ENCODE peak calls at places on chromosome 10, in four cellular contexts. H is SK-N-SH, V is WTC11, N is K562. L is an unnamed sample.

GRCh38 chr10:118842826-118843624 is 88.3 kb upstream of the CACUL1 start:
- DNase-seq in H (no peak), V (no peak), N (no peak), L (no peak)

GRCh38 chr10:36515313-36515712 is 610.1 kb upstream of the ANKRD30A start:
- DNase-seq in H (peak), V (no peak), N (no peak), L (no peak)

GRCh38 chr10:43125881-43126731 is 12.1 kb upstream of the CSGALNACT2 start:
- DNase-seq in H (no peak), V (no peak), N (no peak), L (no peak)

GRCh38 chr10:75208177-75208576 is 2.4 kb upstream of the VDAC2 start:
- DNase-seq in H (no peak), V (no peak), N (peak), L (no peak)

GRCh38 chr10:103042908-103043307 is 124.8 kb downstream of the CNNM2 start:
- DNase-seq in H (no peak), V (peak), N (no peak), L (no peak)

GRCh38 chr10:8224591-8224990 is 170.1 kb downstream of the GATA3 start:
- DNase-seq in H (no peak), V (no peak), N (no peak), L (no peak)

GRCh38 chr10:81081887-81082620 is 544.4 kb downstream of the SH2D4B start:
- DNase-seq in H (no peak), V (peak), N (peak), L (no peak)

GRCh38 chr10:115665549-115665948 is 572.4 kb downstream of the ATRNL1 start:
- DNase-seq in H (no peak), V (no peak), N (no peak), L (no peak)

GRCh38 chr10:124052561-124052960 is 40.8 kb downstream of the CHST15 start:
- DNase-seq in H (no peak), V (no peak), N (no peak), L (no peak)

GRCh38 chr10:30284860-30285594 is 64.1 kb downstream of the MTPAP start:
- DNase-seq in H (peak), V (no peak), N (no peak), L (peak)

GRCh38 chr10:86968994-86969355 is 693 bp downstream of the ADIRF start:
- DNase-seq in H (no peak), V (no peak), N (no peak), L (no peak)

GRCh38 chr10:77810446-77811335 is 115.9 kb downstream of the DLG5 start:
- DNase-seq in H (no peak), V (no peak), N (no peak), L (no peak)

GRCh38 chr10:62636825-62637248 is 167.7 kb upstream of the ADO start:
- DNase-seq in H (no peak), V (no peak), N (no peak), L (no peak)

GRCh38 chr10:114239117-114239993 is at the start of gene VWA2:
- DNase-seq in H (no peak), V (peak), N (no peak), L (no peak)

GRCh38 chr10:70967591-70968588 is 79.5 kb upstream of the PCBD1 start:
- DNase-seq in H (no peak), V (peak), N (peak), L (no peak)

GRCh38 chr10:113733635-113734034 is 17.8 kb upstream of the PLEKHS1 start:
- DNase-seq in H (no peak), V (no peak), N (no peak), L (no peak)

GRCh38 chr10:338176-339037 is 203.2 kb downstream of the ZMYND11 start:
- DNase-seq in H (no peak), V (no peak), N (no peak), L (no peak)

GRCh38 chr10:110503528-110504110 is 5.9 kb downstream of the DUSP5 start:
- DNase-seq in H (no peak), V (no peak), N (no peak), L (no peak)

GRCh38 chr10:76051007-76051936 is 619.8 kb downstream of the LRMDA start:
- DNase-seq in H (no peak), V (no peak), N (no peak), L (no peak)

GRCh38 chr10:79941146-79941545 is 7.8 kb downstream of the SFTPD start:
- DNase-seq in H (no peak), V (no peak), N (no peak), L (no peak)

GRCh38 chr10:101244321-101245050 is 15.2 kb upstream of the LBX1 start:
- DNase-seq in H (no peak), V (no peak), N (no peak), L (no peak)

GRCh38 chr10:132958886-132959295 is 16.5 kb upstream of the CFAP46 start:
- DNase-seq in H (peak), V (no peak), N (no peak), L (no peak)

GRCh38 chr10:59606551-59606961 is 103.1 kb downstream of the SLC16A9 start:
- DNase-seq in H (peak), V (no peak), N (no peak), L (no peak)

GRCh38 chr10:101624526-101625102 is 36.5 kb downstream of the DPCD start:
- DNase-seq in H (no peak), V (no peak), N (no peak), L (no peak)

GRCh38 chr10:130970341-130971122 is 341.0 kb downstream of the TCERG1L start:
- DNase-seq in H (no peak), V (no peak), N (no peak), L (no peak)

GRCh38 chr10:72242675-72243074 is 26.6 kb upstream of the ASCC1 start:
- DNase-seq in H (no peak), V (no peak), N (no peak), L (no peak)

GRCh38 chr10:130350996-130351395 is 214.8 kb downstream of the GLRX3 start:
- DNase-seq in H (no peak), V (no peak), N (no peak), L (no peak)

GRCh38 chr10:69958232-69958902 is 94.3 kb upstream of the MACROH2A2 start:
- DNase-seq in H (peak), V (peak), N (peak), L (no peak)

GRCh38 chr10:116444527-116445142 is 17.0 kb downstream of the PNLIPRP3 start:
- DNase-seq in H (peak), V (peak), N (peak), L (peak)

GRCh38 chr10:3865565-3865964 is 80.6 kb upstream of the KLF6 start:
- DNase-seq in H (no peak), V (no peak), N (no peak), L (no peak)

DNA sequence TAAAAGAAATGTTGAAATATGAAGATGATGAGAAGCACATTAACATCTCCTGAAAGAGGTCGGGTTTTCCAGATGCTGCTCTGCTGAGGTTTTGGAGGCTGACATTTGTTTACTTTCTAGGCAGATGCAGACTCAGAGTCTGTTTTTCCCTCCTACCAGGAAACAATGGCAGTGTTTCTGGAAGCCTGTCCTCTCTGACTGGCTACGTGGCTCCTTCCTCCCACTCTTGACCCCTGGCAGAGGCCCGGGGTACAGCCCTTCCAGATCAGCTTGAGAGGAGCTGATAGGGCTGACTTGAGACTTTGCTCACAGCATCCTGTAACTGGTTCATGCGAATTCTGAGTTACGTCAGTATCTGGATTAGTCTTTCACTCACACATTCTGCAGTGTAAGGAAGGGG is 41.1 kb upstream of the IL15RA start:
- DNase-seq in H (no peak), V (no peak), N (no peak), L (no peak)
- TF ChIP-seq USF1 in H (no peak), V (no peak), N (no peak), L (no peak)

DNA sequence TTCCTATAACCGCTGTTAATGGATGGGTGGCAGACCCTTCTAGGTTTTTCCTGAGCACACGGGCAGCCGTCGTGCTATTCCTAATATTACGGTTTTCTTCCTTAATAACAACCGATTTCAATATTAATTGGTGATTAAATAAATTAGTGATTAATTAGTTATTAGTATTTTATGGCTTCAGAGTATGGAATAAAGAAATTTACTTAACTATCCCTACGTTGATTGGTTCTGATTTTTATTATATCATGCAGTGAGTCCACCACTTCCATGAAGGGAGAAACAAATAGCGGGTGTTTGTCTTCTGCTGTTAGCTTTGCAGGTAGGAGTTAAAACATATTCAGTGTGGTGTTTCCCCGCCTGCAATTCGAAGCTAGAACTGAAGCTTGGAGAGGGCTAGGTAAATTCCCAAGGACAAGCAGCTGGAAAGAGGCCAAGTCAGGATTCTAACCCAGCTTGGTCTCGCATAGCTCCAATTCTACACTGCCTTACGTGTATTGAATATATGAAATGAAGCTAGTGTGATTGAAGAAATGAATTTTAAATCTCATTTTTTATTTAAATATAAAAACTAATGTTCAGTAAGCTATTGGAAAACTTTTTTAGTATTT is 937 bp upstream of the CSTF2T start:
- DNase-seq in H (no peak), V (no peak), N (peak), L (no peak)
- TF ChIP-seq USF1 in H (no peak), V (no peak), N (no peak), L (no peak)

GRCh38 chr10:15370741-15371701 is at the start of gene FAM171A1:
- DNase-seq in H (peak), V (peak), N (peak), L (no peak)

GRCh38 chr10:15370212-15370740 is 813 bp downstream of the FAM171A1 start:
- DNase-seq in H (peak), V (peak), N (peak), L (no peak)

GRCh38 chr10:15368456-15368855 is 2.6 kb downstream of the FAM171A1 start:
- DNase-seq in H (no peak), V (no peak), N (no peak), L (no peak)

GRCh38 chr10:15367296-15367830 is 3.7 kb downstream of the FAM171A1 start:
- DNase-seq in H (no peak), V (no peak), N (no peak), L (no peak)

DNA sequence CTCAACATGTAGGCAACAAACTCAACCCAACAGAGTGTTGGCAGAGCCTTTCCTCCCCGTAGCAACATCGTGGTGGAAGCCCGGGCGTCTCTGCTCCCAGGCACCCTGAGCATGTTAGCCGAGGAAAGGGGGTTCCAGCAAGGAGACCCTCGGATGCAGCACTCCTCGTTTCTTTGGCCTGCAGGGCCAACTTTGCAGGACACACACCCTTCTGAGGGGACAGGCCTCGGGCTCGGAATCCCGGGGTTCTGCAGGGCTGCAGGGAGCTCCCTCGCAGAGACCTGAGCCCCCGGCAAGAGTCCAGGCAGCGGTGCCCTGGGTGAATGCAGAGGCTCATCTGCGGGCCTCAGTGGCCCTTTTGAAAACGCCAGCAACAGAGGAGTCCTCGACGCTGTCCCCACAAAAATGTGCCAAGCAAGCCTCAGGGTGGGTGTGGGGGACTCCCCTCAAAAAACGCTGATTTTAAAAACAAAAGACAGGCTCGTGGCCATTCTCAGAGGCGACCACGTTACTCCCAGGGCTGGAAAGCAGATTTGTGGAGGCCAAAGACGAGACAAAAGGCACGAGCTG is 1.4 kb downstream of the FAM171A1 start:
- DNase-seq in H (peak), V (peak), N (no peak), L (no peak)
- TF ChIP-seq USF1 in H (no peak), V (no peak), N (no peak), L (no peak)

GRCh38 chr10:88111294-88111693 is 247.9 kb downstream of the PTEN start:
- DNase-seq in H (no peak), V (no peak), N (no peak), L (no peak)
- TF ChIP-seq USF1 in H (no peak), V (no peak), N (no peak), L (no peak)

DNA sequence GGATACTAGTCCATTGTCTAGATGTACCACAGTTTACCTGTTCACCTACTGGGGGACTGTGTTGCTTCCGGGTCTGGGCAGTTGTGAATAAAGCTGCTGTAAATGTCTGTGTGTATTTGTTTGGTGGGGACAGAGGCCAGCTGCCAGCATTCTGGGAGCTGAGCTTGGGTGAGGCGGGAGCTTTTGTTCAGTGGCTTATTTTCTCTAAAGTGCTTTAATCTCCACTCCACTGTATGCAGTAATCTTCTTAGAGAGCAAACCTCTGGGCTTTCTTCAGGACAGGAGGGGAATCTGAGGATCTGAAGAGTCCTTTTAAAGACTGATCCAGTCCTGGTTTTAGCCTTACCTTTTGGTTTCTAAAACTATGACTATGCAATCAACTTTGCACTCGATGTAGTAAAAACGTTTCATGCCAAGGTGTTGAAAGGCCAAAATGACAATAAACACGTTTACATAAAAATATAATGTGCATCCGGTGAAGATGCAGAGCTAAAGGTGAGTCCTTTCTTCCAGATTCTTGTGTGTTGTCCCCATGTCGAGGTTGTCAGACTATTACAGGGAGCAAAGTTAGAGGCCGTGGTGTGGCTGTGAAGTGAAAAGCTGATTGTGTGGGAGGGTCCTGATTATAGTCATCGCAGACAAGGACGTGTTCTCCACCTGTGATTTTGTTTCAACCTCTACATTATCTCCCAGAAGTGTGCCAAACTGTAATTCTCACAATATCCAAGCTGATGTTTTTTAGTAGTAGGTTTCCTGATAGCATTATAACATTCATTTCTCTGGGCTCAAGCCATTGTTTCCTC is 279.8 kb downstream of the CAMK1D start:
- DNase-seq in H (no peak), V (no peak), N (no peak), L (no peak)
- TF ChIP-seq USF1 in H (no peak), V (no peak), N (no peak), L (no peak)

DNA sequence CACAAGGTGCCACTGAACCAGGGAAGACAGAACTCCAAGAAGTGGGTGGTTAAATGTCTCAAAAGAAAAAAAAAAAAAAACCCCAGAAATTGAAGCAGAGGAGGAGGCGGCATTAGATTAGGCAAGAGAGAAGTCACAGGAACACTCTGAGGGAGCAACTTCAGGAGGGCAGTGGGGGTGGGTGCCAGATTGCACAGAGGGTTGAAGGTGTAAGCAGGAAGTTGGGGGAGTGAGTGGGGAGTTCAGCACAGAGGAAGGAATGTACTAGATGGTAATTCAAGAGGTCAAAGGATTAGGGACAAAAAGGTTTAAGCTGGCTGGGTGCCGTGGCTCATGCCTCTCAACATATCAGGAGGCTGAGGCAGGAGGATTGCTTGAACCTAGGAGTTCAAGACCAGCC is 110.0 kb upstream of the PDLIM1 start:
- DNase-seq in H (no peak), V (no peak), N (peak), L (no peak)
- TF ChIP-seq USF1 in H (no peak), V (no peak), N (no peak), L (no peak)

L was measured in GM12878.